ENCODE peak calls at places on chromosomes 16 and 17, in seven cellular contexts. One of them, this sample, is unnamed.

GRCh38 chr17:81821603-81822311 is 11.3 kb downstream of the MCRIP1 start:
- DNase-seq in mesendoderm: peak; percentile 64
- DNase-seq in H1: no peak
- DNase-seq in mesenchymal stem cell: peak; percentile 76
- DNase-seq in IMR-90: peak; percentile 29
- DNase-seq in neuronal stem cell: no peak
- DNase-seq in H9: peak; percentile 79
- DNase-seq in this sample: peak; percentile 89

GRCh38 chr16:66695474-66695934 is 1.0 kb downstream of the CMTM4 start:
- DNase-seq in mesenchymal stem cell: no peak
- DNase-seq in IMR-90: no peak
- DNase-seq in H1: no peak
- DNase-seq in neuronal stem cell: no peak
- DNase-seq in H9: no peak
- DNase-seq in mesendoderm: no peak
- DNase-seq in this sample: no peak

GRCh38 chr16:20352615-20353014 is at the start of gene UMOD:
- DNase-seq in H1: no peak
- DNase-seq in IMR-90: no peak
- DNase-seq in mesenchymal stem cell: no peak
- DNase-seq in neuronal stem cell: no peak
- DNase-seq in mesendoderm: no peak
- DNase-seq in H9: no peak
- DNase-seq in this sample: no peak

GRCh38 chr16:49491111-49491670 is 117.6 kb downstream of the C16orf78 start:
- DNase-seq in mesenchymal stem cell: no peak
- DNase-seq in neuronal stem cell: peak; percentile 15
- DNase-seq in H1: no peak
- DNase-seq in mesendoderm: peak; percentile 23
- DNase-seq in IMR-90: no peak
- DNase-seq in H9: no peak
- DNase-seq in this sample: no peak

GRCh38 chr16:27222499-27223225 is 19.3 kb downstream of the KDM8 start:
- DNase-seq in mesendoderm: peak; percentile 52
- DNase-seq in neuronal stem cell: no peak
- DNase-seq in IMR-90: peak; percentile 45
- DNase-seq in H1: no peak
- DNase-seq in mesenchymal stem cell: peak; percentile 72
- DNase-seq in H9: no peak
- DNase-seq in this sample: peak; percentile 85

GRCh38 chr16:709651-710499 is 4.3 kb upstream of the FBXL16 start:
- DNase-seq in mesenchymal stem cell: peak; percentile 92
- DNase-seq in mesendoderm: peak; percentile 89
- DNase-seq in H1: no peak
- DNase-seq in H9: peak; percentile 50
- DNase-seq in neuronal stem cell: peak; percentile 87
- DNase-seq in IMR-90: peak; percentile 88
- DNase-seq in this sample: peak; percentile 71

GRCh38 chr17:61253937-61254677 is 145.5 kb upstream of the TBX2 start:
- DNase-seq in mesendoderm: no peak
- DNase-seq in H9: no peak
- DNase-seq in H1: no peak
- DNase-seq in neuronal stem cell: no peak
- DNase-seq in IMR-90: no peak
- DNase-seq in mesenchymal stem cell: no peak
- DNase-seq in this sample: no peak

GRCh38 chr17:36720131-36720530 is 118.7 kb downstream of the MRM1 start:
- DNase-seq in mesenchymal stem cell: no peak
- DNase-seq in H9: no peak
- DNase-seq in neuronal stem cell: no peak
- DNase-seq in H1: no peak
- DNase-seq in IMR-90: no peak
- DNase-seq in mesendoderm: no peak
- DNase-seq in this sample: no peak

GRCh38 chr17:64572682-64573154 is 65.9 kb downstream of the CEP95 start:
- DNase-seq in mesenchymal stem cell: peak; percentile 86
- DNase-seq in H1: no peak
- DNase-seq in neuronal stem cell: no peak
- DNase-seq in mesendoderm: peak; percentile 56
- DNase-seq in IMR-90: peak; percentile 61
- DNase-seq in H9: no peak
- DNase-seq in this sample: peak; percentile 43

GRCh38 chr17:41664587-41665565 is 23.8 kb upstream of the EIF1 start:
- DNase-seq in neuronal stem cell: no peak
- DNase-seq in H9: no peak
- DNase-seq in mesendoderm: no peak
- DNase-seq in IMR-90: no peak
- DNase-seq in H1: no peak
- DNase-seq in mesenchymal stem cell: no peak
- DNase-seq in this sample: no peak

GRCh38 chr16:25228372-25228771 is 11.6 kb downstream of the AQP8 start:
- DNase-seq in mesenchymal stem cell: no peak
- DNase-seq in mesendoderm: peak; percentile 24
- DNase-seq in H9: peak; percentile 66
- DNase-seq in neuronal stem cell: no peak
- DNase-seq in IMR-90: no peak
- DNase-seq in H1: no peak
- DNase-seq in this sample: no peak

GRCh38 chr16:19520861-19521331 is 1.0 kb downstream of the GDE1 start:
- DNase-seq in H9: no peak
- DNase-seq in IMR-90: peak; percentile 54
- DNase-seq in mesenchymal stem cell: peak; percentile 52
- DNase-seq in neuronal stem cell: no peak
- DNase-seq in H1: no peak
- DNase-seq in mesendoderm: peak; percentile 4
- DNase-seq in this sample: peak; percentile 40

GRCh38 chr16:84356176-84356575 is 12.2 kb upstream of the ATP2C2 start:
- DNase-seq in H9: no peak
- DNase-seq in IMR-90: no peak
- DNase-seq in mesenchymal stem cell: no peak
- DNase-seq in H1: no peak
- DNase-seq in mesendoderm: no peak
- DNase-seq in neuronal stem cell: no peak
- DNase-seq in this sample: no peak

GRCh38 chr17:14202388-14203166 is 34.1 kb downstream of the CDRT15 start:
- DNase-seq in mesenchymal stem cell: no peak
- DNase-seq in IMR-90: no peak
- DNase-seq in neuronal stem cell: no peak
- DNase-seq in mesendoderm: no peak
- DNase-seq in H1: no peak
- DNase-seq in H9: no peak
- DNase-seq in this sample: no peak

GRCh38 chr16:52705192-52705591 is 158.2 kb upstream of the TOX3 start:
- DNase-seq in IMR-90: no peak
- DNase-seq in mesenchymal stem cell: no peak
- DNase-seq in H9: no peak
- DNase-seq in mesendoderm: no peak
- DNase-seq in neuronal stem cell: no peak
- DNase-seq in H1: no peak
- DNase-seq in this sample: no peak

GRCh38 chr16:29663020-29663828 is at the start of gene SPN:
- DNase-seq in mesenchymal stem cell: no peak
- DNase-seq in mesendoderm: no peak
- DNase-seq in H1: no peak
- DNase-seq in H9: no peak
- DNase-seq in neuronal stem cell: no peak
- DNase-seq in IMR-90: no peak
- DNase-seq in this sample: no peak

GRCh38 chr17:3531266-3532101 is 26.1 kb downstream of the TRPV3 start:
- DNase-seq in H1: no peak
- DNase-seq in H9: peak; percentile 26
- DNase-seq in neuronal stem cell: no peak
- DNase-seq in IMR-90: no peak
- DNase-seq in mesenchymal stem cell: no peak
- DNase-seq in mesendoderm: no peak
- DNase-seq in this sample: no peak

GRCh38 chr17:61132524-61133025 is 267.1 kb upstream of the TBX2 start:
- DNase-seq in neuronal stem cell: no peak
- DNase-seq in mesendoderm: no peak
- DNase-seq in H1: no peak
- DNase-seq in H9: no peak
- DNase-seq in IMR-90: no peak
- DNase-seq in mesenchymal stem cell: no peak
- DNase-seq in this sample: no peak

GRCh38 chr17:83186226-83186625 is 106.8 kb downstream of the METRNL start:
- DNase-seq in IMR-90: no peak
- DNase-seq in neuronal stem cell: no peak
- DNase-seq in mesenchymal stem cell: no peak
- DNase-seq in mesendoderm: peak; percentile 15
- DNase-seq in H1: no peak
- DNase-seq in H9: peak; percentile 51
- DNase-seq in this sample: no peak

GRCh38 chr17:67130768-67131167 is 86.4 kb downstream of the CACNG1 start:
- DNase-seq in neuronal stem cell: no peak
- DNase-seq in H1: no peak
- DNase-seq in H9: no peak
- DNase-seq in mesenchymal stem cell: no peak
- DNase-seq in mesendoderm: no peak
- DNase-seq in IMR-90: no peak
- DNase-seq in this sample: no peak

GRCh38 chr17:13626703-13627102 is 25.0 kb upstream of the HS3ST3A1 start:
- DNase-seq in IMR-90: peak; percentile 91
- DNase-seq in mesenchymal stem cell: peak; percentile 77
- DNase-seq in neuronal stem cell: no peak
- DNase-seq in H9: no peak
- DNase-seq in H1: no peak
- DNase-seq in mesendoderm: no peak
- DNase-seq in this sample: no peak

DNA sequence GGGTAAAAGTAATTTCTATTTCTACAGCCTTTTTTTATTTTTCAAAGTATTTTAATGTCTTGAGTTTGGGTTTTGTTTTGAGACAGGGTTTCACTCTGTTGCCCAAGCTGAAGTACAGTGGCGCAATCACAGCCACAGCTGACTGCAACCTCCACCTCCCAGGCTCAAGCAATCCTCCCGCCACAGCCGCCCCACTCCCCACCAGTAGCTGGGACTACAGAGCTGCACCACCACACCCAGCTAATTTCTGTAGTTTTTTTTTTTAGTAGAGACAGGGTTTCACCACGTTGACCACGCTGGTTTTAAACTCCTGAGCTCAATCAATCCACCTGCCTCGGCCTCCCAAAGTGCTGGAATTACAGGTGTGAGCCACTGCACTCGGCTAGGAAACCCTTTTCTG is 44.0 kb downstream of the TUBD1 start:
- DNase-seq in H1: no peak
- DNase-seq in mesenchymal stem cell: peak; percentile 82
- DNase-seq in IMR-90: peak; percentile 75
- DNase-seq in mesendoderm: no peak
- DNase-seq in H9: no peak
- DNase-seq in neuronal stem cell: no peak
- DNase-seq in this sample: no peak
- H3K23ac ChIP-seq in H1: no peak overlapping the region
- H3K23ac ChIP-seq in mesenchymal stem cell: no peak overlapping the region
- H3K23ac ChIP-seq in IMR-90: no peak overlapping the region
- H3K23ac ChIP-seq in mesendoderm: no peak overlapping the region
- H3K23ac ChIP-seq in H9: no peak overlapping the region
- H3K23ac ChIP-seq in neuronal stem cell: no peak overlapping the region
- H3K23ac ChIP-seq in this sample: no peak overlapping the region

DNA sequence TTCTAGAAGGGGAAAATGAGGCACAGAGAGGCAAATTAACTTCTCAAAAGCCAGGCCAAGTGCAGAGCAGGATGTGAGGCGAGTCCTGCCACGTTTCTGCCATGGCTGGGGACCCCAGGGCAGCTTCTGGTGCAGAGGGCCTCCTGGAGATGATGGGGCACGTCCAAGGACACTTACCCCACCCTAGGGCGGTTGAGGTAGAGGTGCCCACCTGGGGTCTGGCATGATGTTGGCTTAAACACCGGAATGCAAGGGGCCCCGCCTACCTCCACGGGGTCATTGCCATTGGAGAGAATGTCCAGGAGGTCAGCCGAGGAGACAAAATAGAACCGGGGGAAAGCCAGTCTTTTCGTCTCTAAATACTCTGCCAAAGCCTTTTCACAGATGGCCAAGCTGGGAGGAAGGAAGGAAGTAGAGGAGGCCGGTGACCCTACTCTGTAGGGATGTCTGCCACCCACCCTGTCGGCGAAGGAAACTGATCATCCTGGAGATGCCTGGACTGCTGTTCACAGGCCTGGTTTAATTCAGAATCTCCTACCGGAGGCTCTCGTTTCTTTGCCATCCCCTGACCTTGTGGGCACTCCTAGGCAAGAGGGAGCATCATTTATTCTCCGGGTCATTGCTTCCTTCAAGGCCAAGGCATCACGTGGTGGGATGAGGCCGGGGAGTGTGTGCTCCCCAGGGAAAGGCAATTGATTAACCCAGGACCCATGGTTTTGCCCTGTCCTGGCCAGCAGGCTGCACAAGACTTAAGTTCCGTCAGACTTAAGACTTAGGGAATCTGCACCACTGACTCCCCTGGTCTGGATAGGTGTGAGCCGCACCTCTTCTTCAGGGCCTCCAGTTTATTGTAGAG is 70.5 kb downstream of the DNAH17 start:
- DNase-seq in IMR-90: no peak
- DNase-seq in mesendoderm: no peak
- DNase-seq in mesenchymal stem cell: no peak
- DNase-seq in neuronal stem cell: no peak
- DNase-seq in H9: no peak
- DNase-seq in H1: no peak
- DNase-seq in this sample: no peak
- H2AK5ac ChIP-seq in IMR-90: no peak overlapping the region
- H2AK5ac ChIP-seq in mesendoderm: no peak overlapping the region
- H2AK5ac ChIP-seq in mesenchymal stem cell: no peak overlapping the region
- H2AK5ac ChIP-seq in neuronal stem cell: no peak overlapping the region
- H2AK5ac ChIP-seq in H9: no peak overlapping the region
- H2AK5ac ChIP-seq in H1: no peak overlapping the region
- H2AK5ac ChIP-seq in this sample: no peak overlapping the region

DNA sequence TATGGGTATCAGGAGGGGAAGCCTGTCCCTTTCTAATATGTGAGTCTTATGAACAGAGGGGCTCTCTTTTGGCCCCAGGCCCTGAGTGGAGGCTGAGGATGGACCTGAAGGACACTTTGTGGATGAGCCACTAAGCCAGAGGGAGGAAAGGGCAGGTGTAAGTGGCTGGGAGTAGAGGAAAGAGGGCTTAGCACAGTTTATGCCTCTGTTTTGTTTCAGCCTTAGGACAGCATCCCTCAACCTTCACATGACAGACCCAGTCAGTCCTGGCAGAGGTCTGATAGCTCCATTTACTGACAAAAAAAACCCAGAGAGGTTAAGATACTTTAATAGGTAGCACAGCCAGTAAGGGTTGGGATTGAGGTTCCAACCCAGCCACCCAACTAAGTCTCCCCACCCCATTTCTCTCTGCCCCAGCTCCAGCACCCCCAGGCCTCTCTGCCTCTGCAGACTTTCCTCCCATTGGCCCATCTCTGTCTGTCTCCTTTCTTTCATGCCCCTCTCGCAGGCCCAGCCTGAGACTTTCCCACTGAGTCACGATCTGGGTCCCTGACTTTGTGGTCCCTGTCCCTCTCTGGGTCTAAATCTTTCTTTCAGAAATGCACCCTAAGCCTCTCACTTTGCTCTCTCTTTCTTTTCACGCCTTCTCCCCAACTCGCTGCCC is 4.7 kb upstream of the TBX21 start:
- DNase-seq in H9: no peak
- DNase-seq in neuronal stem cell: no peak
- DNase-seq in IMR-90: no peak
- DNase-seq in mesendoderm: no peak
- DNase-seq in mesenchymal stem cell: no peak
- DNase-seq in H1: no peak
- DNase-seq in this sample: no peak
- H3K4me2 ChIP-seq in H9: no peak overlapping the region
- H3K4me2 ChIP-seq in neuronal stem cell: no peak overlapping the region
- H3K4me2 ChIP-seq in IMR-90: no peak overlapping the region
- H3K4me2 ChIP-seq in mesendoderm: no peak overlapping the region
- H3K4me2 ChIP-seq in mesenchymal stem cell: no peak overlapping the region
- H3K4me2 ChIP-seq in H1: no peak overlapping the region
- H3K4me2 ChIP-seq in this sample: no peak overlapping the region

GRCh38 chr16:80674884-80675283 is 129.5 kb downstream of the CDYL2 start:
- DNase-seq in H1: no peak
- DNase-seq in mesendoderm: no peak
- DNase-seq in mesenchymal stem cell: no peak
- DNase-seq in H9: no peak
- DNase-seq in neuronal stem cell: no peak
- DNase-seq in IMR-90: no peak
- DNase-seq in this sample: no peak
- H3K23ac ChIP-seq in H1: no peak overlapping the region
- H3K23ac ChIP-seq in mesendoderm: no peak overlapping the region
- H3K23ac ChIP-seq in mesenchymal stem cell: no peak overlapping the region
- H3K23ac ChIP-seq in H9: no peak overlapping the region
- H3K23ac ChIP-seq in neuronal stem cell: no peak overlapping the region
- H3K23ac ChIP-seq in IMR-90: no peak overlapping the region
- H3K23ac ChIP-seq in this sample: no peak overlapping the region

This sample was measured in trophoblast cell.